ENCODE peak calls at places on chromosomes 16 and 17, in four cellular contexts. A is H1, J is K562, Z is HepG2. M is an unnamed sample.

GRCh38 chr17:43732961-43733360 is 25.6 kb downstream of the SOST start:
- DNase-seq in J (no peak), Z (no peak), A (no peak), M (no peak)

GRCh38 chr17:61397086-61397842 is 2.4 kb upstream of the TBX2 start:
- DNase-seq in A (no peak), J (no peak), Z (no peak), M (no peak)

GRCh38 chr16:67339453-67339852 is 12.8 kb downstream of the LRRC36 start:
- DNase-seq in Z (peak), A (no peak), J (no peak), M (peak)

GRCh38 chr17:50640701-50641338 is 6.1 kb downstream of the ABCC3 start:
- DNase-seq in Z (peak), J (peak), A (no peak), M (no peak)

GRCh38 chr17:7314719-7315569 is at the start of gene GPS2:
- DNase-seq in A (no peak), J (peak), Z (peak), M (peak)

GRCh38 chr17:16250635-16251034 is 33.6 kb downstream of the PIGL start:
- DNase-seq in J (no peak), Z (peak), A (no peak), M (no peak)

GRCh38 chr17:77273397-77274136 is 132.8 kb downstream of the SEC14L1 start:
- DNase-seq in Z (no peak), A (no peak), J (no peak), M (no peak)

GRCh38 chr17:65156185-65156834 is 19.1 kb downstream of the RGS9 start:
- DNase-seq in J (no peak), Z (no peak), A (no peak), M (no peak)

GRCh38 chr16:50403491-50403890 is 34.7 kb upstream of the BRD7 start:
- DNase-seq in J (no peak), Z (no peak), A (no peak), M (no peak)

GRCh38 chr17:40319651-40320550 is 10.9 kb downstream of the RARA start:
- DNase-seq in J (no peak), A (no peak), Z (no peak), M (no peak)

GRCh38 chr16:11359370-11359769 is 14.1 kb downstream of the RMI2 start:
- DNase-seq in A (no peak), Z (no peak), J (no peak), M (peak)

GRCh38 chr17:72421128-72422092 is 300.6 kb downstream of the SOX9 start:
- DNase-seq in A (no peak), Z (peak), J (no peak), M (peak)

GRCh38 chr16:66224636-66225035 is 141.9 kb upstream of the CDH5 start:
- DNase-seq in A (no peak), J (no peak), Z (no peak), M (no peak)

GRCh38 chr16:8961811-8962390 is 1.8 kb downstream of the USP7 start:
- DNase-seq in Z (peak), A (no peak), J (no peak), M (no peak)

GRCh38 chr17:6643460-6644125 is 2.7 kb downstream of the TXNDC17 start:
- DNase-seq in J (no peak), Z (no peak), A (no peak), M (no peak)

GRCh38 chr17:79792371-79792871 is 4.5 kb downstream of the CBX8 start:
- DNase-seq in J (no peak), A (no peak), Z (no peak), M (no peak)

GRCh38 chr17:64741924-64742670 is 80.0 kb upstream of the SMURF2 start:
- DNase-seq in J (no peak), Z (no peak), A (no peak), M (no peak)

GRCh38 chr17:29778936-29779811 is 150.9 kb downstream of the SSH2 start:
- DNase-seq in Z (peak), J (peak), A (no peak), M (peak)

GRCh38 chr16:17942067-17942466 is 394.5 kb downstream of the NPIPA8 start:
- DNase-seq in A (no peak), J (no peak), Z (no peak), M (no peak)

GRCh38 chr17:80270836-80271235 is 10.2 kb downstream of the RNF213 start:
- DNase-seq in J (peak), Z (peak), A (peak), M (no peak)

GRCh38 chr17:49013311-49014205 is 16.4 kb downstream of the IGF2BP1 start:
- DNase-seq in A (peak), J (peak), Z (no peak), M (no peak)

GRCh38 chr17:2701161-2701995 is 10.2 kb downstream of the CLUH start:
- DNase-seq in Z (no peak), J (no peak), A (no peak), M (no peak)

GRCh38 chr17:43940630-43941029 is 1.6 kb downstream of the PPY start:
- DNase-seq in J (peak), A (no peak), Z (peak), M (peak)

GRCh38 chr16:77657016-77657415 is 65.3 kb upstream of the NUDT7 start:
- DNase-seq in A (no peak), Z (peak), J (peak), M (peak)

GRCh38 chr16:77888786-77889185 is 100.4 kb downstream of the VAT1L start:
- DNase-seq in J (no peak), Z (no peak), A (no peak), M (no peak)

GRCh38 chr16:27920391-27920891 is 143.1 kb downstream of the GSG1L start:
- DNase-seq in J (no peak), Z (peak), A (peak), M (peak)

GRCh38 chr17:39761861-39762496 is 24.2 kb downstream of the GRB7 start:
- DNase-seq in Z (no peak), A (no peak), J (no peak), M (no peak)

GRCh38 chr16:10895053-10895946 is 18.3 kb downstream of the CIITA start:
- DNase-seq in A (peak), J (peak), Z (peak), M (no peak)

GRCh38 chr17:76260220-76260619 is 4.9 kb upstream of the UBALD2 start:
- DNase-seq in J (no peak), Z (no peak), A (no peak), M (no peak)

GRCh38 chr17:73941919-73942530 is 261.5 kb upstream of the RPL38 start:
- DNase-seq in A (no peak), J (no peak), Z (no peak), M (no peak)

GRCh38 chr17:16986391-16986790 is 14.5 kb upstream of the TNFRSF13B start:
- DNase-seq in J (no peak), Z (no peak), A (no peak), M (no peak)

GRCh38 chr17:57881783-57882291 is 32.0 kb upstream of the MRPS23 start:
- DNase-seq in Z (no peak), J (no peak), A (no peak), M (no peak)

GRCh38 chr17:74757502-74757901 is 9.1 kb downstream of the NHERF1 start:
- DNase-seq in J (no peak), A (no peak), Z (no peak), M (no peak)

GRCh38 chr17:45370949-45371413 is 54.2 kb upstream of the MAP3K14 start:
- DNase-seq in A (no peak), J (no peak), Z (no peak), M (peak)

GRCh38 chr17:4504188-4504587 is 5.5 kb downstream of the SPNS2 start:
- DNase-seq in J (no peak), Z (no peak), A (no peak), M (no peak)

DNA sequence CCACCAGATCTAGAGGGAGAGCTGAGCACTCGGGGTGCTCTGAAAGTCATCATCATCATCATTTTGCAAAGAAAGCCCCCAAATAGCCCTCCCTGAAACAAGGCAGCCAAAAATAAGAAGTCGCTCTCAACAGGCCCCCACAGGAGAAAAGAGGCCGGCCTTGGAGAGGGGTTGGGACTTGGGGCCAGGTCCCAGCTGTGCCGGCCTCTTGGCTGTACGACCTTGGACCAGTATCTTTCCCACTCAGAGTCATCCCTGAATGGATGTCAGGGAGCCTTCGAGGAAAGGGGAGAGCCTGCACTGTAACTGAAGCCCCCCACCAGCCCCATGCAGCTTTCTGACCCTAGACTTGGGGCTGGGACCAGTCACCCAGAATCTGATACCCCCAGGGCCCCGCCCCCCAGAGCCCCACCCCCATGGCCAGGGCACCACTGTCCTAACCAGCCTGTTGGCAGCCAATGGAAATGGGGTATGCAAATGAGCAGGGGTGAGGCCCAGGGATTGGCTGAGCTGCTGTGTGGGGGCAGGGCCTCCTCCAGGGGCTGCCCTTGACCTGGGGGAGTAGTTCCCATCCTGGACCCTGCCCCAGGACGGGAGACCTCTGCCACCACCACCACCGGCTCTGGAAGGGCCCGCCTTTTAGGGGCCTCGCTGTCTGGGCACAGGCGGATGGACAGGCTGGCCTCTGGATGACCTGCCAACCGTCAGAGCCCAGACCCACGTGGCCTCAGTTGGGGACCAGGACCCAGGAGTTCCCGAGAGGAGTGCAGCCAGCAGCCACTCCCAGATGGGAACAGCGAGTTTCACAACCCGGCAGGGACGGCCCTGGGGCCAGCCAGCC is 15.4 kb downstream of the ZFPM1 start:
- DNase-seq in Z (peak), A (peak), J (peak), M (peak)
- TF ChIP-seq FOSL1 in Z (no peak), A (no peak), J (no peak), M (no peak)

GRCh38 chr17:56291226-56291805 is 138.0 kb downstream of the ANKFN1 start:
- DNase-seq in Z (no peak), A (no peak), J (no peak), M (no peak)
- TF ChIP-seq FOSL1 in Z (no peak), A (no peak), J (no peak), M (no peak)

DNA sequence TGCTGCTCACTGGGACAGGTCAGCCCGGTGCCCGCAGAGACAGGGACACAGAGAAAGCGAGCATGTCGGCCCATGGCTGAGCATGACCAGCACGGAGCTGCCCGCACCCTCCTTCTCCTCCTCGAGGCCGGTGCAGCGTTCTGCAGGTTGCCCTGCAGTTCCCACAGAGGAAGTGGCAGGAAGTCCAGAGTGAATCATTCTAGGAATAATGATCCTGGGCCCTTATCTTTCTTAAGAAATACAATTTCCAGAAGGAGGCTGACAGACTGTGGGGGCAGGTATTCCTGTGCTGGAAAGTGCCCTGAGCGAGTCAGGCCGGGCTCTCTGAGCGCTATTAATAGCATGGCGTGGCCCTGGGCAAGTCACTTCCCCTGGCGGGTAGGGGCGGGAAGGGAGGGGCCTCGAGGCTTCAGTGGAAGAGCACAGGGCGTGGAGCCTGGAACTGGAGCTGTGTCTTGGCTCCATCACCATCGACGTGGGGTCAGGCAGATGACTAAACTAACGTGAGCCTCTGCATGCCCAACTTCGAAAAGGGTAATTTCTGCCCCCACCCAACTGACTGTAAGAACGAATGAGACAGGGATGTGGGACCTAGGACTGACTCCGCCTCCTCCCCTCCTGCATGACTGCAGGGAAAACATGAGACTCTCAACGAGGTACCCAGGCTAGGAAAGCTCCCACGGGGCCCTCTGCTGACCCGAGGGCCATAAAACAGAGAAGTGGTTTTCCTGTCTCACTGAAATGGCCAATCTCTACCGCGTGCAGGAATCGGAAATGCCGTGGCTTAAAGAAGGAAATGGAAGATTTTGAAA is 9.8 kb downstream of the TMEM204 start:
- DNase-seq in A (no peak), Z (peak), J (peak), M (peak)
- TF ChIP-seq FOSL1 in A (no peak), Z (no peak), J (peak), M (no peak)

DNA sequence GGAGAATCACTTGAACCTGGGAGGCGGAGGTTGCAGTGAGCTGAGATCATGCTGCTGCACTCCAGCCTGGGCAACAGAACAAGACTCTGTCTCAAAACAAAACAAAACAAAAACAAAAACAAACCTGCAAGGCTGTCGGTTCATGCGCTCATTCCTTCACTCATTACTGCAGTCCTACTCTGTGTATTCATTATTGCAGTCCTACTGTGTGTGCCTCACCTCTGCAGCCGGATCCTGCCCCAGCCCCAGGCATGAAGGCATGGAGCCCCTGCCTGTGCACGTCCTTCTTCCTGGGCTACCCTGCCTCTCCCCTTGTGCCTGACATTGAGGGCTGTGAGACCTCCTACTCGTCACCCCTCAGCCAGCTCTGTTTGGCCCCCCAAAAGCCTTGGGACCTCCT is 57.6 kb downstream of the TMEM235 start:
- DNase-seq in A (no peak), J (no peak), Z (no peak), M (no peak)
- TF ChIP-seq FOSL1 in A (no peak), J (no peak), Z (no peak), M (no peak)

GRCh38 chr16:88063201-88063773 is 112.1 kb downstream of the BANP start:
- DNase-seq in Z (no peak), J (no peak), A (no peak), M (peak)

GRCh38 chr16:88064011-88064888 is 113.0 kb downstream of the BANP start:
- DNase-seq in Z (no peak), A (no peak), J (no peak), M (no peak)

GRCh38 chr16:88060524-88061219 is 109.4 kb downstream of the BANP start:
- DNase-seq in J (peak), Z (no peak), A (no peak), M (no peak)

GRCh38 chr16:88061346-88062110 is 110.3 kb downstream of the BANP start:
- DNase-seq in J (no peak), Z (no peak), A (no peak), M (no peak)

GRCh38 chr16:88062341-88062861 is 111.2 kb downstream of the BANP start:
- DNase-seq in Z (no peak), J (no peak), A (no peak), M (no peak)
- TF ChIP-seq FOSL1 in Z (no peak), J (no peak), A (no peak), M (no peak)

GRCh38 chr16:84607061-84607460 is 10.8 kb downstream of the COTL1 start:
- DNase-seq in A (no peak), Z (no peak), J (no peak), M (no peak)
- TF ChIP-seq FOSL1 in A (no peak), Z (no peak), J (no peak), M (no peak)